ENCODE peak calls at places on chromosomes 7 and 10, in four cellular contexts. I, Y, U and A are unnamed samples. For H3K4me1, the result is how much of the 10 kb centered on the place peaks cover.

GRCh38 chr7:149071641-149072437 is 18.7 kb downstream of the ZNF786 start:
- DNase-seq in Y (no peak), I (peak), U (peak), A (no peak)

GRCh38 chr7:32117837-32118236 is 47.6 kb upstream of the PDE1C start:
- DNase-seq in Y (no peak), I (no peak), U (no peak), A (no peak)

GRCh38 chr10:8187171-8187666 is 132.7 kb downstream of the GATA3 start:
- DNase-seq in I (no peak), U (no peak), Y (no peak), A (no peak)

GRCh38 chr7:51154201-51154600 is 162.4 kb downstream of the COBL start:
- DNase-seq in U (no peak), I (no peak), Y (no peak), A (no peak)

GRCh38 chr7:5441840-5442513 is 18.3 kb upstream of the TNRC18 start:
- DNase-seq in I (no peak), U (no peak), Y (no peak), A (no peak)

GRCh38 chr7:924541-925231 is 29.8 kb downstream of the ADAP1 start:
- DNase-seq in Y (no peak), U (no peak), I (no peak), A (no peak)

GRCh38 chr10:86659161-86659691 is 4.9 kb downstream of the OPN4 start:
- DNase-seq in U (no peak), Y (no peak), I (no peak), A (no peak)

GRCh38 chr10:83167081-83167480 is 972.2 kb upstream of the GHITM start:
- DNase-seq in I (no peak), U (no peak), Y (no peak), A (no peak)

GRCh38 chr7:880450-880849 is 4.1 kb downstream of the GET4 start:
- DNase-seq in I (no peak), U (no peak), Y (peak), A (no peak)

GRCh38 chr7:50436133-50436802 is 13.9 kb downstream of the FIGNL1 start:
- DNase-seq in U (peak), Y (no peak), I (no peak), A (no peak)

GRCh38 chr7:150945853-150946825 is 32.0 kb downstream of the KCNH2 start:
- DNase-seq in Y (no peak), I (no peak), U (no peak), A (no peak)

GRCh38 chr10:2392145-2392812 is 655.0 kb upstream of the ADARB2 start:
- DNase-seq in I (no peak), Y (no peak), U (no peak), A (no peak)

GRCh38 chr10:100442548-100442947 is 20.3 kb upstream of the WNT8B start:
- DNase-seq in I (no peak), Y (no peak), U (no peak), A (no peak)

GRCh38 chr7:77811895-77812685 is 13.5 kb downstream of the PHTF2 start:
- DNase-seq in I (no peak), U (peak), Y (no peak), A (no peak)

GRCh38 chr10:79103078-79103477 is 34.3 kb downstream of the ZMIZ1 start:
- DNase-seq in I (no peak), U (no peak), Y (no peak), A (no peak)

GRCh38 chr10:130985158-130985753 is 326.3 kb downstream of the TCERG1L start:
- DNase-seq in I (no peak), U (no peak), Y (no peak), A (no peak)

GRCh38 chr10:8416755-8417154 is 362.3 kb downstream of the GATA3 start:
- DNase-seq in U (no peak), I (no peak), Y (no peak), A (no peak)

GRCh38 chr10:117477241-117477947 is 65.2 kb upstream of the EMX2 start:
- DNase-seq in U (no peak), Y (no peak), I (no peak), A (no peak)

GRCh38 chr7:85186083-85186520 is 754 bp downstream of the SEMA3D start:
- DNase-seq in U (peak), I (no peak), Y (peak), A (no peak)

GRCh38 chr7:42932861-42933591 is 850 bp downstream of the MRPL32 start:
- DNase-seq in Y (no peak), U (no peak), I (no peak), A (no peak)

GRCh38 chr7:104972510-104972909 is 41.5 kb upstream of the KMT2E start:
- DNase-seq in Y (no peak), I (no peak), U (no peak), A (no peak)

GRCh38 chr7:28586736-28587135 is 174.4 kb downstream of the CREB5 start:
- DNase-seq in I (no peak), U (no peak), Y (no peak), A (no peak)

GRCh38 chr10:29627201-29628105 is 7.3 kb downstream of the SVIL start:
- DNase-seq in Y (no peak), I (no peak), U (no peak), A (no peak)

GRCh38 chr10:34607894-34608293 is 207.2 kb downstream of the PARD3 start:
- DNase-seq in U (no peak), I (no peak), Y (no peak), A (no peak)

GRCh38 chr10:103820101-103821062 is 35.0 kb downstream of the SH3PXD2A start:
- DNase-seq in U (no peak), Y (peak), I (no peak), A (no peak)

GRCh38 chr7:83439021-83439420 is 209.9 kb downstream of the SEMA3E start:
- DNase-seq in U (no peak), I (no peak), Y (no peak), A (no peak)

GRCh38 chr10:109934958-109935793 is 11.9 kb upstream of the XPNPEP1 start:
- DNase-seq in I (peak), Y (no peak), U (no peak), A (no peak)

GRCh38 chr10:23754179-23754578 is 315.3 kb downstream of the OTUD1 start:
- DNase-seq in U (no peak), I (no peak), Y (no peak), A (no peak)

GRCh38 chr7:38798552-38799267 is 110.3 kb downstream of the VPS41 start:
- DNase-seq in I (peak), Y (no peak), U (no peak), A (no peak)

GRCh38 chr10:131123496-131123895 is 188.0 kb downstream of the TCERG1L start:
- DNase-seq in U (no peak), Y (no peak), I (no peak), A (no peak)

GRCh38 chr10:44382981-44383748 is 1.7 kb downstream of the CXCL12 start:
- DNase-seq in U (no peak), I (no peak), Y (peak), A (no peak)

GRCh38 chr7:142909921-142910521 is 23.5 kb downstream of the TRPV5 start:
- DNase-seq in Y (no peak), I (no peak), U (no peak), A (no peak)

GRCh38 chr7:44964384-44964830 is 14.4 kb downstream of the MYO1G start:
- DNase-seq in Y (no peak), I (no peak), U (peak), A (no peak)

GRCh38 chr10:34797155-34797554 is 17.9 kb downstream of the PARD3 start:
- DNase-seq in U (no peak), Y (no peak), I (no peak), A (no peak)

GRCh38 chr7:103437623-103438022 is 8.4 kb downstream of the SLC26A5 start:
- DNase-seq in U (no peak), I (no peak), Y (no peak), A (no peak)

GRCh38 chr7:45123913-45124312 is 12.4 kb upstream of the TBRG4 start:
- DNase-seq in Y (no peak), I (no peak), U (no peak), A (no peak)

GRCh38 chr10:77131214-77131613 is 506.4 kb downstream of the KCNMA1 start:
- DNase-seq in U (no peak), I (no peak), Y (no peak), A (no peak)

GRCh38 chr10:103498936-103499638 is 5.6 kb downstream of the NEURL1 start:
- DNase-seq in Y (no peak), U (no peak), I (no peak), A (no peak)

GRCh38 chr7:8221603-8222002 is 40.4 kb downstream of the ICA1 start:
- DNase-seq in Y (no peak), I (no peak), U (no peak), A (no peak)

GRCh38 chr10:119415536-119416527 is 126.7 kb downstream of the RGS10 start:
- DNase-seq in U (no peak), I (no peak), Y (no peak), A (no peak)
- H3K4me1 ChIP-seq in U (under half), I (under half), Y (under half), A (under half)

GRCh38 chr7:20783131-20783715 is 3.5 kb downstream of the SP8 start:
- DNase-seq in U (no peak), Y (no peak), I (no peak), A (no peak)
- H3K4me3 ChIP-seq in U (no peak), Y (no peak), I (peak), A (peak)

DNA sequence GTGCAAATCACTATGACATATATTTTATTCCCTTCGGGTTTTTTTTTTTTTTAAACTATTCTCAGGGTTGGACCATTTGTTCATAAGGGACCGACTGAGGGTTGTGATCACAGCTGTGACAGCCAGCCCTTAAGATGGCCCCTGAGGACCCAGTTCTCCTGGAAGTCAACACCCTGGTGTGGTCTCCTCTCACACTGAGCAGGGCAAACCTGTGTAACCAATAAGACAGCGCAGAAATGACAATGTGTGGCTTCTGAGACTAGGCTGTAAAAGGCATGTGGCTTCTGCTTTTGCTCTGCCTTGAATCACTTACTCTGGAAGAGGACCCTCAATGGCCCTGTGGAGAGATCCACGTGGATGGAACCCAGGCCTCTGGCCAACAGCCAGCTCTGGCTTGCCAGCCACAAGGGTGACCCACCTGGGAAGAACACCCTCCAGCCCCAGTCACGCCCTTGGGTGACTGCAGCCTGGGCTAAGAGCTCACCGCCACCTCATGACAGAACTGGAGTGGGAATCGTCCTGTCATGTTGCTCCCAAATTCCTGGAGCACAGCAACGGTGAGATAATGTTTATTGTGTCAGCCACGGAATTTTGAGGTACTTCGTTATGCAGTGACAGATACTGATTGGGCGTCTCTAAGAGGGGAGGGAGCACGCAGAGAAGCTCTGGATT is 127.1 kb downstream of the CLEC2L start:
- DNase-seq in U (no peak), Y (no peak), I (no peak), A (no peak)
- H3K4me1 ChIP-seq in U (half or more), Y (under half), I (under half), A (under half)

DNA sequence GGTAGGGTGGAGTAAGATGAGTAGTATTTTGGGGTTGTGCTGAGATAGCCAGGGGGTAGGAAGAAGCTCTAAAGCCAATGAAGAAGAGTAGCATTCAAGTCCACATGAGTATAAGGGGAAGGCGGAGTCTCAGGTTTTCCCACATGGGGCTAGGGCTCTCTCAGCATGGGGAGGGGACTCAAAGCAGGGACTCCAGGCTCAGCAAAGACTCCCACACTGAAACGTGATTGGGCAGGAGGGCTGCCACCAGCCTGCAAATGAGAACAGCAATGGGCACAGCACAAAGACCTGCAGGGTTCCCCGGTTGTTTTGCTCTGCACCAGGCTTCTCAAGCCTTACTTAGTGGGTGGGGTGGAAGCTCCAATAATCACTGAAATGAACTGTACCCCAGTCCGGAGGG is 1.5 kb upstream of the NRAP start:
- DNase-seq in U (no peak), I (no peak), Y (no peak), A (no peak)
- H3K4me3 ChIP-seq in U (no peak), I (no peak), Y (no peak), A (no peak)

GRCh38 chr7:129907122-129907741 is 45.5 kb downstream of the UBE2H start:
- DNase-seq in Y (peak), I (no peak), U (no peak), A (no peak)

GRCh38 chr7:129906700-129907099 is 46.1 kb downstream of the UBE2H start:
- DNase-seq in I (no peak), Y (peak), U (peak), A (no peak)

GRCh38 chr7:129903935-129904334 is 48.8 kb downstream of the UBE2H start:
- DNase-seq in I (no peak), U (no peak), Y (no peak), A (no peak)

GRCh38 chr7:129898502-129899160 is 54.1 kb downstream of the UBE2H start:
- DNase-seq in I (no peak), Y (no peak), U (no peak), A (no peak)

DNA sequence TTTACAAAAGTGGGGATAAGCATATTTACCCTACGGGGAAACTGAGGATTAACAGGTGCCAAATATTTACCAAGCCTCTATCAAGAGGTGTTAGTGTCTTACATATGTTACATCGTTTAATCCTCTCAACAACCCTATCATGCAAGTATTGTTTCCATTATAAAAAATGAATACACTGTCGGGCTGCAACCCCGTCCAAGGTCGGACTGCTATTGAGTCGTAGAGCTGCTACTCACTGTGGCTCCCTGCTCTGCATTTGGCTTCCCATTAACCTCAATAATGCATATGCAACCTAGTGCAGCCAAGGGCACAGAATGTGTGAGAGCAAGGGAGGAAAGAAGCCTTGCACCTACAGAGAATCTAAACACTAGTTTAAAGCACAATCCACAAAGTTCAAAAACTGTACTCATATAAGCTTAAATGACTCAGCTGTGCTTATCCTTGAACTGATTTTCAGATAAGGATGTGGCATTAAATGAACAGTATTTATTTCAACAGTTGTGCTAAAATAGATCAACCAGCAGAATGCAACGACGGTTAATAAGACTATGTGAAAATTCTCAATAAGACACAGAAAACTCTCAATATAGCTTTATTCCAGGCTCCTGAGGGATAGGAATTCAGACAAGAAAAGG is 49.9 kb downstream of the UBE2H start:
- DNase-seq in U (no peak), Y (no peak), I (no peak), A (no peak)
- H3K4me1 ChIP-seq in U (half or more), Y (half or more), I (under half), A (half or more)

GRCh38 chr7:130494480-130494879 is 2.6 kb downstream of the MEST start:
- DNase-seq in U (no peak), Y (no peak), I (no peak), A (no peak)
- H3K4me3 ChIP-seq in U (no peak), Y (peak), I (no peak), A (no peak)

GRCh38 chr10:132595850-132596249 is 58.3 kb downstream of the INPP5A start:
- DNase-seq in U (no peak), Y (no peak), I (no peak), A (no peak)
- H3K4me1 ChIP-seq in U (under half), Y (under half), I (under half), A (under half)

GRCh38 chr7:107803009-107803581 is at the start of gene SLC26A3:
- DNase-seq in I (no peak), Y (no peak), U (no peak), A (no peak)
- H3K4me3 ChIP-seq in I (no peak), Y (no peak), U (no peak), A (no peak)

GRCh38 chr7:90761584-90761983 is 165.5 kb downstream of the CDK14 start:
- DNase-seq in Y (no peak), I (no peak), U (no peak), A (no peak)
- H3K4me1 ChIP-seq in Y (under half), I (under half), U (under half), A (under half)